ENCODE peak calls at places on chromosomes 11 and 22, in five cellular contexts. E is renal cortical epithelial cell, S is stromal cell of bone marrow, J is NCI-H1436, T is Right ventricle myocardium superior. M is an unnamed sample.

GRCh38 chr22:32859743-32860142 is 58.2 kb downstream of the TIMP3 start:
- DNase-seq in E (no peak), S (no peak), J (no peak), T (no peak), M (no peak)

GRCh38 chr11:68096962-68097361 is 24.2 kb downstream of the CHKA start:
- DNase-seq in E (no peak), S (no peak), J (no peak), T (no peak), M (no peak)

GRCh38 chr11:128210148-128210940 is 377.0 kb downstream of the ETS1 start:
- DNase-seq in E (peak), S (peak), J (no peak), T (no peak), M (no peak)

GRCh38 chr22:30294066-30294465 is 4.8 kb upstream of the CASTOR1 start:
- DNase-seq in E (no peak), S (no peak), J (no peak), T (peak), M (no peak)

GRCh38 chr11:33211153-33211552 is 46.0 kb upstream of the HIPK3 start:
- DNase-seq in E (no peak), S (no peak), J (no peak), T (no peak), M (no peak)

GRCh38 chr22:30609260-30610185 is 2.5 kb downstream of the TCN2 start:
- DNase-seq in E (peak), S (peak), J (no peak), T (peak), M (no peak)

GRCh38 chr11:44774131-44774530 is 47.4 kb downstream of the TSPAN18 start:
- DNase-seq in E (no peak), S (no peak), J (no peak), T (peak), M (no peak)

GRCh38 chr11:10305964-10306918 is 1.4 kb downstream of the ADM start:
- DNase-seq in E (no peak), S (no peak), J (no peak), T (peak), M (peak)

GRCh38 chr11:114316980-114317675 is 20.9 kb downstream of the NNMT start:
- DNase-seq in E (peak), S (peak), J (no peak), T (no peak), M (no peak)

GRCh38 chr22:29480512-29481264 is 670 bp downstream of the NEFH start:
- DNase-seq in E (peak), S (no peak), J (no peak), T (peak), M (peak)

GRCh38 chr11:12001152-12001551 is 7.3 kb downstream of the DKK3 start:
- DNase-seq in E (no peak), S (no peak), J (peak), T (no peak), M (no peak)

GRCh38 chr11:20004856-20005255 is 155.4 kb downstream of the DBX1 start:
- DNase-seq in E (no peak), S (no peak), J (no peak), T (no peak), M (no peak)

GRCh38 chr22:28479912-28480311 is 199.7 kb downstream of the TTC28 start:
- DNase-seq in E (no peak), S (no peak), J (no peak), T (no peak), M (no peak)

GRCh38 chr11:102017029-102017428 is 30.2 kb upstream of the CFAP300 start:
- DNase-seq in E (no peak), S (peak), J (no peak), T (no peak), M (no peak)

GRCh38 chr22:48572951-48573350 is 1254.7 kb downstream of the BRD1 start:
- DNase-seq in E (no peak), S (no peak), J (no peak), T (no peak), M (peak)

GRCh38 chr22:44399196-44399837 is 86.6 kb upstream of the SHISAL1 start:
- DNase-seq in E (no peak), S (no peak), J (no peak), T (no peak), M (no peak)

GRCh38 chr11:8739309-8739793 is 56.8 kb downstream of the RPL27A start:
- DNase-seq in E (no peak), S (no peak), J (no peak), T (no peak), M (no peak)

GRCh38 chr11:62142043-62142375 is 18.2 kb downstream of the INCENP start:
- DNase-seq in E (no peak), S (no peak), J (no peak), T (peak), M (no peak)

GRCh38 chr11:111194789-111195188 is 50.7 kb upstream of the POU2AF2 start:
- DNase-seq in E (no peak), S (no peak), J (no peak), T (no peak), M (no peak)

GRCh38 chr11:115912484-115912945 is 408.3 kb upstream of the CADM1 start:
- DNase-seq in E (peak), S (no peak), J (peak), T (no peak), M (no peak)

GRCh38 chr11:103601230-103601846 is 435.1 kb upstream of the DDI1 start:
- DNase-seq in E (peak), S (peak), J (peak), T (no peak), M (peak)

GRCh38 chr11:75553889-75554257 is 8.2 kb upstream of the SERPINH1 start:
- DNase-seq in E (no peak), S (no peak), J (no peak), T (peak), M (no peak)

GRCh38 chr11:15499684-15500083 is 385.0 kb downstream of the INSC start:
- DNase-seq in E (no peak), S (no peak), J (no peak), T (no peak), M (no peak)

GRCh38 chr11:71240865-71241691 is 11.3 kb downstream of the SHANK2 start:
- DNase-seq in E (peak), S (peak), J (peak), T (peak), M (no peak)

GRCh38 chr22:41507330-41508063 is 36.8 kb downstream of the POLR3H start:
- DNase-seq in E (no peak), S (no peak), J (no peak), T (no peak), M (no peak)

GRCh38 chr11:57513911-57514537 is 1.5 kb downstream of the SLC43A1 start:
- DNase-seq in E (no peak), S (no peak), J (no peak), T (peak), M (peak)

GRCh38 chr22:47297261-47298016 is 535.0 kb downstream of the TBC1D22A start:
- DNase-seq in E (no peak), S (no peak), J (no peak), T (peak), M (no peak)

GRCh38 chr22:48539261-48539660 is 1288.4 kb downstream of the BRD1 start:
- DNase-seq in E (no peak), S (no peak), J (no peak), T (no peak), M (no peak)

GRCh38 chr22:44550666-44551491 is 52.8 kb upstream of the RTL6 start:
- DNase-seq in E (peak), S (peak), J (no peak), T (peak), M (no peak)

GRCh38 chr11:105229257-105229656 is 89.7 kb upstream of the CARD18 start:
- DNase-seq in E (peak), S (peak), J (no peak), T (no peak), M (no peak)

GRCh38 chr11:61742391-61742790 is 10.0 kb upstream of the MYRF start:
- DNase-seq in E (no peak), S (no peak), J (no peak), T (no peak), M (no peak)

GRCh38 chr11:68003846-68004550 is at the start of gene UNC93B1:
- DNase-seq in E (peak), S (peak), J (peak), T (peak), M (peak)

GRCh38 chr11:128289048-128289447 is 298.3 kb downstream of the ETS1 start:
- DNase-seq in E (no peak), S (no peak), J (no peak), T (no peak), M (no peak)

GRCh38 chr11:79077684-79078379 is 363.0 kb downstream of the TENM4 start:
- DNase-seq in E (no peak), S (no peak), J (no peak), T (no peak), M (no peak)

GRCh38 chr11:67057410-67057757 is 737 bp downstream of the RHOD start:
- DNase-seq in E (no peak), S (no peak), J (no peak), T (no peak), M (no peak)

GRCh38 chr11:9251306-9251705 is 13.8 kb downstream of the DENND5A start:
- DNase-seq in E (no peak), S (no peak), J (no peak), T (no peak), M (no peak)

GRCh38 chr22:49013707-49014106 is 814.0 kb downstream of the BRD1 start:
- DNase-seq in E (no peak), S (no peak), J (no peak), T (no peak), M (no peak)

GRCh38 chr11:117980716-117981115 is 5.5 kb upstream of the IL10RA start:
- DNase-seq in E (no peak), S (no peak), J (no peak), T (no peak), M (no peak)

GRCh38 chr22:23225724-23226496 is 45.6 kb downstream of the BCR start:
- DNase-seq in E (peak), S (peak), J (no peak), T (peak), M (no peak)

M was measured in glutamatergic neuron.